ENCODE peak calls at places on chromosome 20, in four cellular contexts. C is right lobe of liver, F is testis, M is GM12878. U is an unnamed sample.

GRCh38 chr20:34907616-34908469 is 31.4 kb downstream of the ACSS2 start:
- DNase-seq in C (peak; percentile 38), F (peak; percentile 31), M (no peak), U (no peak)

GRCh38 chr20:37451616-37452015 is 69.4 kb upstream of the NNAT start:
- DNase-seq in C (no peak), F (no peak), M (no peak), U (no peak)

GRCh38 chr20:54479138-54479906 is 3.9 kb downstream of the DOK5 start:
- DNase-seq in C (no peak), F (no peak), M (no peak), U (no peak)

GRCh38 chr20:23021541-23021940 is 13.6 kb upstream of the SSTR4 start:
- DNase-seq in C (no peak), F (no peak), M (no peak), U (no peak)

GRCh38 chr20:12638633-12639360 is 370.0 kb upstream of the SPTLC3 start:
- DNase-seq in C (no peak), F (no peak), M (no peak), U (no peak)

GRCh38 chr20:19212524-19213502 is at the start of gene SLC24A3:
- DNase-seq in C (peak; percentile 63), F (peak; percentile 84), M (no peak), U (peak; percentile 56)

GRCh38 chr20:3788685-3789155 is 2.2 kb upstream of the CENPB start:
- DNase-seq in C (no peak), F (no peak), M (no peak), U (no peak)

GRCh38 chr20:31606928-31607639 is 2.0 kb downstream of the ID1 start:
- DNase-seq in C (peak; percentile 62), F (no peak), M (no peak), U (no peak)

GRCh38 chr20:15859061-15859460 is 714.2 kb downstream of the KIF16B start:
- DNase-seq in C (no peak), F (no peak), M (no peak), U (no peak)

GRCh38 chr20:25587536-25587935 is 2.2 kb upstream of the NINL start:
- DNase-seq in C (no peak), F (no peak), M (no peak), U (no peak)

GRCh38 chr20:23528867-23529431 is 38.0 kb downstream of the CST8 start:
- DNase-seq in C (no peak), F (no peak), M (no peak), U (no peak)

GRCh38 chr20:44692932-44693476 is 22.2 kb upstream of the CCN5 start:
- DNase-seq in C (peak; percentile 35), F (peak; percentile 76), M (no peak), U (no peak)

GRCh38 chr20:3307078-3307477 is 68.1 kb upstream of the SLC4A11 start:
- DNase-seq in C (no peak), F (no peak), M (no peak), U (no peak)

GRCh38 chr20:63409066-63409833 is 48.1 kb upstream of the CHRNA4 start:
- DNase-seq in C (no peak), F (peak; percentile 47), M (no peak), U (peak; percentile 41)

GRCh38 chr20:63406617-63407245 is 45.6 kb upstream of the CHRNA4 start:
- DNase-seq in C (no peak), F (no peak), M (no peak), U (no peak)

GRCh38 chr20:63409834-63410435 is 48.8 kb upstream of the CHRNA4 start:
- DNase-seq in C (no peak), F (peak; percentile 28), M (no peak), U (no peak)

GRCh38 chr20:63408684-63409046 is 47.5 kb upstream of the CHRNA4 start:
- DNase-seq in C (no peak), F (no peak), M (no peak), U (peak; percentile 28)

GRCh38 chr20:63407928-63408683 is 47.0 kb upstream of the CHRNA4 start:
- DNase-seq in C (no peak), F (no peak), M (no peak), U (no peak)
- H3K27me3 ChIP-seq in C (no peaks in the 10 kb centered on the region), F (no peaks in the 10 kb centered on the region), M (no peaks in the 10 kb centered on the region), U (no peaks in the 10 kb centered on the region)

GRCh38 chr20:5192570-5193431 is 66.0 kb downstream of the CDS2 start:
- DNase-seq in C (no peak), F (no peak), M (no peak), U (no peak)
- TF ChIP-seq CTCF in C (no peak), F (no peak), M (no peak), U (no peak)

DNA sequence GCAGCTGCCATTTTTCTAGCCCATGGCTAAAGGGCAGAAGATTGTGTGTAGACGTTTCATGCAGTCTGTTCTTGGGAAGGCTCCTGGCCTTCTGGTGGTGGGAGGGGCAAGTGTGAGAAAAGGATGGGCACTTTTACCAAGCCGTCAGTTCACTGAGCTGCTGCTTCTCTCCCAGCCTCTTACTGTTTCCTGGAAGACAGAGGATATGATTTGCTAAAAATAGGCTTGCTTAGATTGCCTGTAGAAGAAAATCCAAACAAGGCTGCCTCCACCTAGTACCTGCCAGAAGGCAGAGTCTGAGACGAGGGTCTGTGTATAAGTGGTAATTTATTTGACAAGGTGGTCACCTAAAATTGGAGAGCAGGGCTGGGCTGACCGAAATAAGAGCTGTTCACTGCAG is 7.5 kb downstream of the KIZ start:
- DNase-seq in C (no peak), F (no peak), M (no peak), U (no peak)
- H3K27ac ChIP-seq in C (no peak overlapping the region), F (no peak overlapping the region), M (no peak overlapping the region), U (no peak overlapping the region)

DNA sequence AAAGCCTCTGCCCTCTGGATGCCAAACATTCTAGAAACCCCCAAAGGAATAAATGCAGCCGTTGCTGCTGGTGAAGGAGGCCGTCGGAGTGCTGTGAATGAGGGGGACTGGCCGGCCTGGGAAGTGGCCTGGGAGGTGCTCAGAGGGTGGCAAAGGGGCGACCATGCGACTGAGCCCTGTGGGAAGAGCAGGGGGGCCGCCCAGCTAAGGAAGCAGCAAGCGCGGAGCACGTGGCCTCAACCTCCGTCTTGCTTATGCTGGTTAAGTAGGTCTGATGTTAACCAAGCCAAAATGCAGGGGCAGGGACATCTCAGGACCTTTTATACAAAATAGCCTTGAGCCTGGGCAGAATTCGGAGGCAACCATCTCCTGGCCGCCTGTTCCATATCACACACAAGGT is 381.5 kb downstream of the TAF4 start:
- DNase-seq in C (no peak), F (no peak), M (no peak), U (no peak)
- H3K27me3 ChIP-seq in C (no peaks in the 10 kb centered on the region), F (no peaks in the 10 kb centered on the region), M (no peaks in the 10 kb centered on the region), U (no peaks in the 10 kb centered on the region)

DNA sequence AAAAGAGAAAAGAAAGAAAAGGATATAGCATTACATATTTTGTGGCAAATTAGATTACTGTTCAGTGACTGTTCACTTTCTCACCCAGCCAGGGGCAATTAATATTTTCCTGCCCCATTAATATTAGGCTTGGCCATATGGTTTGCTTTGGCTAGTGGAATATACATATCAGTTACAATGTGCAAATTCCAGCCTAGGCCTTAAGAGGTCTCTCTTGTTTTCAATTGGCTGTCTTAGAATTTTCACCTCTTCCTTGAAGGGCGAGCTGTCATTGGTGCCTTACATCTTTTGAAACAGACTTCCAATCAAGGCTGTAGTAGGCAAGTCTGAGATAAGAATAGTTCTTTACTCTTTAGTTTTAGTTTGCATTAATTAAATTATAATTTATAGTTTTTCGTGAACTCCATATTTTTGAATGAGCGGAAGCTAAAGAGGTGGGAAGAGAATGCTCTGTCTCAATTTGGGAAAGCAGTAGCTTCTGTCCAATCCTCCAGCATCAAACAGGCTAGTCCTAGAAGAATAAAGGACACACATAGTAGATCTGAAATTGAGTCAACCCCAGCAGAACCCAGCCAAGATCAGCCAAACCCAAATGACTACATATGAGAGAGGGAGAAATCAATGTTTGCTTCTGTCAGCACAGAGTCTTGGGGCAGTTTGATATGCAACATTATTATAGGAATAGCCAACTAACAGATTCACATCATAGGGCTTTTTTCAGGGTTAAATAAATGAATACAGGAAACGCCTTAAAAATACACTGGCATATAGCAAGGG is 6.3 kb upstream of the CSNK2A1 start:
- DNase-seq in C (no peak), F (no peak), M (no peak), U (no peak)
- TF ChIP-seq CTCF in C (no peak), F (no peak), M (no peak), U (no peak)

GRCh38 chr20:47257771-47258170 is 98.7 kb downstream of the ZMYND8 start:
- DNase-seq in C (no peak), F (no peak), M (no peak), U (no peak)
- H3K27ac ChIP-seq in C (no peak overlapping the region), F (no peak overlapping the region), M (peak overlapping the region; percentile 86), U (no peak overlapping the region)

GRCh38 chr20:21628800-21629199 is 76.7 kb upstream of the PAX1 start:
- DNase-seq in C (no peak), F (no peak), M (no peak), U (no peak)

GRCh38 chr20:21633829-21634228 is 71.6 kb upstream of the PAX1 start:
- DNase-seq in C (no peak), F (no peak), M (no peak), U (no peak)

GRCh38 chr20:21632031-21632430 is 73.4 kb upstream of the PAX1 start:
- DNase-seq in C (no peak), F (no peak), M (no peak), U (no peak)

DNA sequence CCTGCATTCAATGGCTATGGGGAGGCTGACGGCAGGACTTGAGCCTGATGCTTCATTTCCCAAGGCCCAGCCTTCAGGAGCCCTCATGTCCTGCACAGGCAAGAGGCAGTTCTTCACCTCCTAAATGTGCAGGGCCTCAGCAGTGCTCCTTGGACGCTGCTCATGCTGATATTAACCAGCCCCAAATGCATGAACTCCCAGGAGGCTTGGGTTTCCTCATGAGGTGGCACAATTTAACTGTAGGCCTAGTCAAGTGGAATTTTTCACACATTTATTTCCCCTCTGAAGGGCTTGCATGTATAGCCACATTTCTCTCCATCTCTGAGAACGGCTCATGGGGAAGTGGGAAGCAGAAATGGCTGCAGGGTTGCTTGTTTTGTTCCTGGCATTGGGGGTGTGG is 72.8 kb upstream of the PAX1 start:
- DNase-seq in C (no peak), F (no peak), M (no peak), U (no peak)
- H3K27me3 ChIP-seq in C (no peaks in the 10 kb centered on the region), F (no peaks in the 10 kb centered on the region), M (no peaks in the 10 kb centered on the region), U (no peaks in the 10 kb centered on the region)

DNA sequence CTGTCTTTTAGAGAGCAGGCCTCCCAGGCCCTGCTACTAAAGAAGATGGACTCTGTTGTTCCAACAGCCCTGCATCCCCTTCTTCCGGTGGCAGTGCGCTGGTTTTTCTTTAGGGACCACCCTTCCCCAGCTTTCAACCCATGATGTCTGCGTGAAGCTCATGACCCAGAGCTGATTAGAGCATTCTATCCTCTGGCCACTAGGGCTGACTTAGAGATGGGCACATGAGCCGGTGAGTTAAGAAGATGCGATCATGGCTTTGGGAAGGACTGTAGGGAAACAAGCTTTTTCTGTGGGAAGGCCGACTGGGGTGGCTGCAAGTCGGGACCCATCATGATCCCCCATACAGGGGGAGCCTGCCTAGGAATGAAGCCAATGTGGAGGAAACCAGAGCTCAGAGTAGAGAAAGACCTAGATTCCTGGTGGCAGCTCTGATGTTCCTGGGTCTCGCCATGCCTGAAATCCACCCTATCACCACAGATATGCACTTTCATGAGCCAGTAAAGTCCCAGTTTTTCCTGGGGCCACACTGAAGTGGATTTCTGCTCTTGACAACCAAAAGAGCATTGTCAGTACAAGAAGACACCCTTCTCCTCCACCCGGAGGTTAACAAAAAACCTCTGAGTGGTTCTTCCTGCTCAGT is 29.1 kb upstream of the STX16 start:
- DNase-seq in C (no peak), F (no peak), M (no peak), U (no peak)
- TF ChIP-seq CTCF in C (no peak), F (no peak), M (peak; percentile 38), U (no peak)